ENCODE peak calls at places on chromosomes 12 and 14, in five cellular contexts. One of them, this sample, is unnamed.

GRCh38 chr12:110912263-110912662 is 8.1 kb downstream of the MYL2 start:
- DNase-seq in C1 segment of cervical spinal cord: no peak
- DNase-seq in RKO: no peak
- DNase-seq in effector memory CD8-positive, alpha-beta T cell: no peak
- DNase-seq in activated T-helper 1 cell treated with anti-CD3 and anti-CD28 coated beads, Interleukin-2, amount 50 U/mL, for 16 hours: no peak
- DNase-seq in this sample: no peak

GRCh38 chr14:71029236-71029781 is 122.0 kb downstream of the PCNX1 start:
- DNase-seq in RKO: no peak
- DNase-seq in activated T-helper 1 cell treated with anti-CD3 and anti-CD28 coated beads, Interleukin-2, amount 50 U/mL, for 16 hours: no peak
- DNase-seq in C1 segment of cervical spinal cord: no peak
- DNase-seq in effector memory CD8-positive, alpha-beta T cell: no peak
- DNase-seq in this sample: no peak

GRCh38 chr14:90388437-90388836 is 8.4 kb upstream of the CALM1 start:
- DNase-seq in C1 segment of cervical spinal cord: no peak
- DNase-seq in effector memory CD8-positive, alpha-beta T cell: no peak
- DNase-seq in activated T-helper 1 cell treated with anti-CD3 and anti-CD28 coated beads, Interleukin-2, amount 50 U/mL, for 16 hours: no peak
- DNase-seq in RKO: peak
- DNase-seq in this sample: no peak

GRCh38 chr14:103538291-103539055 is 9.5 kb downstream of the TRMT61A start:
- DNase-seq in RKO: no peak
- DNase-seq in C1 segment of cervical spinal cord: peak
- DNase-seq in activated T-helper 1 cell treated with anti-CD3 and anti-CD28 coated beads, Interleukin-2, amount 50 U/mL, for 16 hours: no peak
- DNase-seq in effector memory CD8-positive, alpha-beta T cell: no peak
- DNase-seq in this sample: no peak

GRCh38 chr14:68363841-68364711 is 428.8 kb downstream of the ZFP36L1 start:
- DNase-seq in effector memory CD8-positive, alpha-beta T cell: no peak
- DNase-seq in RKO: no peak
- DNase-seq in activated T-helper 1 cell treated with anti-CD3 and anti-CD28 coated beads, Interleukin-2, amount 50 U/mL, for 16 hours: no peak
- DNase-seq in C1 segment of cervical spinal cord: peak
- DNase-seq in this sample: no peak

GRCh38 chr12:68915055-68915454 is 17.9 kb downstream of the CPM start:
- DNase-seq in C1 segment of cervical spinal cord: no peak
- DNase-seq in RKO: peak
- DNase-seq in effector memory CD8-positive, alpha-beta T cell: no peak
- DNase-seq in activated T-helper 1 cell treated with anti-CD3 and anti-CD28 coated beads, Interleukin-2, amount 50 U/mL, for 16 hours: no peak
- DNase-seq in this sample: no peak

GRCh38 chr14:98198385-98198784 is 1073.6 kb downstream of the BCL11B start:
- DNase-seq in RKO: no peak
- DNase-seq in C1 segment of cervical spinal cord: no peak
- DNase-seq in effector memory CD8-positive, alpha-beta T cell: peak
- DNase-seq in activated T-helper 1 cell treated with anti-CD3 and anti-CD28 coated beads, Interleukin-2, amount 50 U/mL, for 16 hours: no peak
- DNase-seq in this sample: peak

GRCh38 chr12:98532687-98533304 is 17.4 kb downstream of the TMPO start:
- DNase-seq in RKO: peak
- DNase-seq in C1 segment of cervical spinal cord: no peak
- DNase-seq in effector memory CD8-positive, alpha-beta T cell: peak
- DNase-seq in activated T-helper 1 cell treated with anti-CD3 and anti-CD28 coated beads, Interleukin-2, amount 50 U/mL, for 16 hours: no peak
- DNase-seq in this sample: peak

GRCh38 chr14:91417983-91418386 is 365 bp upstream of the CCDC88C start:
- DNase-seq in activated T-helper 1 cell treated with anti-CD3 and anti-CD28 coated beads, Interleukin-2, amount 50 U/mL, for 16 hours: no peak
- DNase-seq in RKO: peak
- DNase-seq in C1 segment of cervical spinal cord: no peak
- DNase-seq in effector memory CD8-positive, alpha-beta T cell: peak
- DNase-seq in this sample: peak

GRCh38 chr14:69820991-69821390 is 23.9 kb upstream of the SLC10A1 start:
- DNase-seq in activated T-helper 1 cell treated with anti-CD3 and anti-CD28 coated beads, Interleukin-2, amount 50 U/mL, for 16 hours: no peak
- DNase-seq in RKO: no peak
- DNase-seq in C1 segment of cervical spinal cord: no peak
- DNase-seq in effector memory CD8-positive, alpha-beta T cell: no peak
- DNase-seq in this sample: no peak

GRCh38 chr12:51222461-51222860 is 4.6 kb upstream of the POU6F1 start:
- DNase-seq in effector memory CD8-positive, alpha-beta T cell: no peak
- DNase-seq in activated T-helper 1 cell treated with anti-CD3 and anti-CD28 coated beads, Interleukin-2, amount 50 U/mL, for 16 hours: no peak
- DNase-seq in C1 segment of cervical spinal cord: no peak
- DNase-seq in RKO: no peak
- DNase-seq in this sample: no peak

GRCh38 chr12:130945793-130946492 is 7.8 kb upstream of the ADGRD1 start:
- DNase-seq in RKO: no peak
- DNase-seq in C1 segment of cervical spinal cord: no peak
- DNase-seq in effector memory CD8-positive, alpha-beta T cell: no peak
- DNase-seq in activated T-helper 1 cell treated with anti-CD3 and anti-CD28 coated beads, Interleukin-2, amount 50 U/mL, for 16 hours: no peak
- DNase-seq in this sample: no peak

GRCh38 chr12:127381681-127382080 is 885.3 kb upstream of the TMEM132C start:
- DNase-seq in activated T-helper 1 cell treated with anti-CD3 and anti-CD28 coated beads, Interleukin-2, amount 50 U/mL, for 16 hours: no peak
- DNase-seq in effector memory CD8-positive, alpha-beta T cell: no peak
- DNase-seq in C1 segment of cervical spinal cord: no peak
- DNase-seq in RKO: no peak
- DNase-seq in this sample: no peak

GRCh38 chr14:32576088-32576795 is 247.1 kb downstream of the AKAP6 start:
- DNase-seq in effector memory CD8-positive, alpha-beta T cell: peak
- DNase-seq in activated T-helper 1 cell treated with anti-CD3 and anti-CD28 coated beads, Interleukin-2, amount 50 U/mL, for 16 hours: no peak
- DNase-seq in C1 segment of cervical spinal cord: peak
- DNase-seq in RKO: peak
- DNase-seq in this sample: peak

GRCh38 chr12:124379938-124380754 is 85.3 kb downstream of the RFLNA start:
- DNase-seq in effector memory CD8-positive, alpha-beta T cell: no peak
- DNase-seq in activated T-helper 1 cell treated with anti-CD3 and anti-CD28 coated beads, Interleukin-2, amount 50 U/mL, for 16 hours: no peak
- DNase-seq in RKO: no peak
- DNase-seq in C1 segment of cervical spinal cord: peak
- DNase-seq in this sample: peak

GRCh38 chr12:46944104-46944503 is 118.3 kb upstream of the SLC38A4 start:
- DNase-seq in effector memory CD8-positive, alpha-beta T cell: no peak
- DNase-seq in activated T-helper 1 cell treated with anti-CD3 and anti-CD28 coated beads, Interleukin-2, amount 50 U/mL, for 16 hours: no peak
- DNase-seq in C1 segment of cervical spinal cord: no peak
- DNase-seq in RKO: peak
- DNase-seq in this sample: no peak

GRCh38 chr12:130846386-130846785 is 7.3 kb upstream of the STX2 start:
- DNase-seq in RKO: no peak
- DNase-seq in activated T-helper 1 cell treated with anti-CD3 and anti-CD28 coated beads, Interleukin-2, amount 50 U/mL, for 16 hours: no peak
- DNase-seq in effector memory CD8-positive, alpha-beta T cell: no peak
- DNase-seq in C1 segment of cervical spinal cord: no peak
- DNase-seq in this sample: no peak

GRCh38 chr14:61585598-61586538 is 109.4 kb upstream of the HIF1A start:
- DNase-seq in effector memory CD8-positive, alpha-beta T cell: no peak
- DNase-seq in RKO: no peak
- DNase-seq in activated T-helper 1 cell treated with anti-CD3 and anti-CD28 coated beads, Interleukin-2, amount 50 U/mL, for 16 hours: no peak
- DNase-seq in C1 segment of cervical spinal cord: peak
- DNase-seq in this sample: no peak

GRCh38 chr12:52358575-52359350 is 8.5 kb downstream of the KRT85 start:
- DNase-seq in RKO: no peak
- DNase-seq in activated T-helper 1 cell treated with anti-CD3 and anti-CD28 coated beads, Interleukin-2, amount 50 U/mL, for 16 hours: no peak
- DNase-seq in C1 segment of cervical spinal cord: no peak
- DNase-seq in effector memory CD8-positive, alpha-beta T cell: peak
- DNase-seq in this sample: no peak

GRCh38 chr12:11622774-11623375 is 26.6 kb upstream of the ETV6 start:
- DNase-seq in RKO: no peak
- DNase-seq in effector memory CD8-positive, alpha-beta T cell: no peak
- DNase-seq in C1 segment of cervical spinal cord: no peak
- DNase-seq in activated T-helper 1 cell treated with anti-CD3 and anti-CD28 coated beads, Interleukin-2, amount 50 U/mL, for 16 hours: no peak
- DNase-seq in this sample: peak

GRCh38 chr14:105884808-105885281 is 358.5 kb downstream of the TMEM121 start:
- DNase-seq in activated T-helper 1 cell treated with anti-CD3 and anti-CD28 coated beads, Interleukin-2, amount 50 U/mL, for 16 hours: no peak
- DNase-seq in RKO: no peak
- DNase-seq in effector memory CD8-positive, alpha-beta T cell: no peak
- DNase-seq in C1 segment of cervical spinal cord: no peak
- DNase-seq in this sample: no peak

GRCh38 chr12:102833687-102834435 is 83.2 kb downstream of the PAH start:
- DNase-seq in activated T-helper 1 cell treated with anti-CD3 and anti-CD28 coated beads, Interleukin-2, amount 50 U/mL, for 16 hours: no peak
- DNase-seq in RKO: no peak
- DNase-seq in C1 segment of cervical spinal cord: no peak
- DNase-seq in effector memory CD8-positive, alpha-beta T cell: no peak
- DNase-seq in this sample: no peak

GRCh38 chr14:37709419-37710195 is 114.2 kb downstream of the TTC6 start:
- DNase-seq in activated T-helper 1 cell treated with anti-CD3 and anti-CD28 coated beads, Interleukin-2, amount 50 U/mL, for 16 hours: no peak
- DNase-seq in effector memory CD8-positive, alpha-beta T cell: no peak
- DNase-seq in C1 segment of cervical spinal cord: no peak
- DNase-seq in RKO: peak
- DNase-seq in this sample: no peak

GRCh38 chr12:112285600-112286401 is 96.4 kb downstream of the HECTD4 start:
- DNase-seq in activated T-helper 1 cell treated with anti-CD3 and anti-CD28 coated beads, Interleukin-2, amount 50 U/mL, for 16 hours: no peak
- DNase-seq in C1 segment of cervical spinal cord: no peak
- DNase-seq in effector memory CD8-positive, alpha-beta T cell: no peak
- DNase-seq in RKO: no peak
- DNase-seq in this sample: no peak

This sample was measured in HL-60.